ENCODE peak calls at places on chromosomes 13 and 19, in seven cellular contexts. One of them, this sample, is unnamed.

GRCh38 chr19:33295621-33296472 is 6.5 kb downstream of the CEBPA start:
- DNase-seq in neural crest cell: no peak
- DNase-seq in CD8-positive, alpha-beta T cell: no peak
- DNase-seq in choroid plexus epithelial cell: no peak
- DNase-seq in mucosa of descending colon: peak; percentile 11
- DNase-seq in stomach: no peak
- DNase-seq in fibroblast of mammary gland: no peak
- DNase-seq in this sample: no peak

GRCh38 chr13:67574320-67575233 is 344.4 kb upstream of the PCDH9 start:
- DNase-seq in neural crest cell: no peak
- DNase-seq in CD8-positive, alpha-beta T cell: no peak
- DNase-seq in choroid plexus epithelial cell: peak; percentile 85
- DNase-seq in mucosa of descending colon: no peak
- DNase-seq in stomach: no peak
- DNase-seq in fibroblast of mammary gland: peak; percentile 26
- DNase-seq in this sample: peak; percentile 51

GRCh38 chr13:90321281-90321931 is 1026.1 kb upstream of the MIR17HG start:
- DNase-seq in neural crest cell: no peak
- DNase-seq in CD8-positive, alpha-beta T cell: no peak
- DNase-seq in choroid plexus epithelial cell: no peak
- DNase-seq in mucosa of descending colon: no peak
- DNase-seq in stomach: no peak
- DNase-seq in fibroblast of mammary gland: no peak
- DNase-seq in this sample: no peak

GRCh38 chr19:516884-517424 is 9.7 kb downstream of the TPGS1 start:
- DNase-seq in neural crest cell: no peak
- DNase-seq in CD8-positive, alpha-beta T cell: no peak
- DNase-seq in choroid plexus epithelial cell: no peak
- DNase-seq in mucosa of descending colon: no peak
- DNase-seq in stomach: no peak
- DNase-seq in fibroblast of mammary gland: no peak
- DNase-seq in this sample: no peak

GRCh38 chr19:3589949-3590348 is 4.7 kb downstream of the GIPC3 start:
- DNase-seq in neural crest cell: no peak
- DNase-seq in CD8-positive, alpha-beta T cell: no peak
- DNase-seq in choroid plexus epithelial cell: no peak
- DNase-seq in mucosa of descending colon: no peak
- DNase-seq in stomach: no peak
- DNase-seq in fibroblast of mammary gland: no peak
- DNase-seq in this sample: no peak

GRCh38 chr19:42191855-42192254 is 25.6 kb downstream of the DEDD2 start:
- DNase-seq in neural crest cell: no peak
- DNase-seq in CD8-positive, alpha-beta T cell: no peak
- DNase-seq in choroid plexus epithelial cell: peak; percentile 58
- DNase-seq in mucosa of descending colon: no peak
- DNase-seq in stomach: peak; percentile 61
- DNase-seq in fibroblast of mammary gland: peak; percentile 93
- DNase-seq in this sample: peak; percentile 96

GRCh38 chr13:51714663-51715168 is 89.2 kb downstream of the DHRS12 start:
- DNase-seq in neural crest cell: no peak
- DNase-seq in CD8-positive, alpha-beta T cell: no peak
- DNase-seq in choroid plexus epithelial cell: peak; percentile 65
- DNase-seq in mucosa of descending colon: no peak
- DNase-seq in stomach: no peak
- DNase-seq in fibroblast of mammary gland: peak; percentile 73
- DNase-seq in this sample: peak; percentile 82

GRCh38 chr19:34667349-34668076 is 9.4 kb downstream of the SCGB2B2 start:
- DNase-seq in neural crest cell: no peak
- DNase-seq in CD8-positive, alpha-beta T cell: no peak
- DNase-seq in choroid plexus epithelial cell: peak; percentile 47
- DNase-seq in mucosa of descending colon: no peak
- DNase-seq in stomach: no peak
- DNase-seq in fibroblast of mammary gland: peak; percentile 15
- DNase-seq in this sample: peak; percentile 4

GRCh38 chr13:24670927-24671326 is 9.3 kb upstream of the ATP12A start:
- DNase-seq in neural crest cell: no peak
- DNase-seq in CD8-positive, alpha-beta T cell: no peak
- DNase-seq in choroid plexus epithelial cell: peak; percentile 20
- DNase-seq in mucosa of descending colon: peak; percentile 55
- DNase-seq in stomach: no peak
- DNase-seq in fibroblast of mammary gland: no peak
- DNase-seq in this sample: peak; percentile 54

GRCh38 chr19:7471696-7472620 is 16.9 kb downstream of the PEX11G start:
- DNase-seq in neural crest cell: no peak
- DNase-seq in CD8-positive, alpha-beta T cell: no peak
- DNase-seq in choroid plexus epithelial cell: peak; percentile 66
- DNase-seq in mucosa of descending colon: no peak
- DNase-seq in stomach: no peak
- DNase-seq in fibroblast of mammary gland: no peak
- DNase-seq in this sample: no peak

GRCh38 chr13:33917135-33917534 is 99.2 kb downstream of the RFC3 start:
- DNase-seq in neural crest cell: no peak
- DNase-seq in CD8-positive, alpha-beta T cell: no peak
- DNase-seq in choroid plexus epithelial cell: no peak
- DNase-seq in mucosa of descending colon: no peak
- DNase-seq in stomach: no peak
- DNase-seq in fibroblast of mammary gland: no peak
- DNase-seq in this sample: no peak

GRCh38 chr19:4373601-4374441 is 26.5 kb downstream of the SH3GL1 start:
- DNase-seq in neural crest cell: no peak
- DNase-seq in CD8-positive, alpha-beta T cell: no peak
- DNase-seq in choroid plexus epithelial cell: no peak
- DNase-seq in mucosa of descending colon: no peak
- DNase-seq in stomach: no peak
- DNase-seq in fibroblast of mammary gland: peak; percentile 50
- DNase-seq in this sample: no peak

GRCh38 chr19:45571457-45572220 is 13.0 kb downstream of the OPA3 start:
- DNase-seq in neural crest cell: no peak
- DNase-seq in CD8-positive, alpha-beta T cell: no peak
- DNase-seq in choroid plexus epithelial cell: no peak
- DNase-seq in mucosa of descending colon: no peak
- DNase-seq in stomach: no peak
- DNase-seq in fibroblast of mammary gland: no peak
- DNase-seq in this sample: no peak

GRCh38 chr13:37598572-37598971 is at the start of gene POSTN:
- DNase-seq in neural crest cell: no peak
- DNase-seq in CD8-positive, alpha-beta T cell: no peak
- DNase-seq in choroid plexus epithelial cell: peak; percentile 81
- DNase-seq in mucosa of descending colon: no peak
- DNase-seq in stomach: no peak
- DNase-seq in fibroblast of mammary gland: peak; percentile 49
- DNase-seq in this sample: no peak

DNA sequence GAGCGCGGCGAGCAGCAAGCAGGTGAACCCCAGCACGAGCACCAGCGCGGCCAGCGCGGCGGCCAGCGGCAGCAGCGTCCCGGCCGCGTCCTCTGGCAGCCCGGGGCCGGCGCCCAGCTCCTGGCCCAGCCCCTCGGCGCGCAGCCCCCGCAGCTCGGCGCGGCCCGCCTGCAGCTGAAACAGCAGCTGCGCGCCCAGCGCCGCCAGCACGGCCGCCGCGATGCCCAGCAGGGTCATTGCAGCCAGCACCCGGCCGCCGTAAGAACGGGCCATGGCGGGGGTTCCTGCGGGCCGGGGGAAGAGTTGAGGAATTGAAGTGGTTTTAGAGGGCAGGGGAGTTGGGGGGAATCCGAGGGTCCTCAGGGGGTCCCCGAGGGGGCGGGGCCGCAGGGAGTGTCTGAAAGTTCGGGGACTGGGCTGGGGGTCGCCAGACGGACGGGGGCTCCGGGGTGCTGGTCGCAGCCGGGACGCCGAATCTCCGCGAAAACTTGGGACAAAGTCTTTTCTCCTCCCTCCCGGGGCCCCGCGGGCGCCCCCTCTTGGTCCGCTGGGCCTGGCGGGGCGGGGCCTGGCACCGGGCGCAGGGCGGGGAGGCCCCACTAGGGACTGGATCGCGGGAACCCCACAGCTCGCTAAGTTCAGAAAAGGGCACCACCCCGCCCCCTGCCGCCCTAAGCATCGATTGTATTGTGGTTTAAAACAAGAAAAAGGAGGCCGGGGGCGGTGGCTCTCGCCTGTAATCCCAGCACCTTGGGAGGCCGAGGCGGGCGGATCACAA is at the start of gene TMEM221:
- DNase-seq in neural crest cell: peak; percentile 58
- DNase-seq in CD8-positive, alpha-beta T cell: peak; percentile 65
- DNase-seq in choroid plexus epithelial cell: no peak
- DNase-seq in mucosa of descending colon: peak; percentile 65
- DNase-seq in stomach: peak; percentile 47
- DNase-seq in fibroblast of mammary gland: no peak
- DNase-seq in this sample: peak; percentile 54
- TF ChIP-seq CTCF in neural crest cell: peak; percentile 64
- TF ChIP-seq CTCF in CD8-positive, alpha-beta T cell: peak; percentile 61
- TF ChIP-seq CTCF in choroid plexus epithelial cell: peak; percentile 50
- TF ChIP-seq CTCF in mucosa of descending colon: peak; percentile 22
- TF ChIP-seq CTCF in stomach: peak; percentile 24
- TF ChIP-seq CTCF in fibroblast of mammary gland: peak; percentile 35
- TF ChIP-seq CTCF in this sample: peak; percentile 66

DNA sequence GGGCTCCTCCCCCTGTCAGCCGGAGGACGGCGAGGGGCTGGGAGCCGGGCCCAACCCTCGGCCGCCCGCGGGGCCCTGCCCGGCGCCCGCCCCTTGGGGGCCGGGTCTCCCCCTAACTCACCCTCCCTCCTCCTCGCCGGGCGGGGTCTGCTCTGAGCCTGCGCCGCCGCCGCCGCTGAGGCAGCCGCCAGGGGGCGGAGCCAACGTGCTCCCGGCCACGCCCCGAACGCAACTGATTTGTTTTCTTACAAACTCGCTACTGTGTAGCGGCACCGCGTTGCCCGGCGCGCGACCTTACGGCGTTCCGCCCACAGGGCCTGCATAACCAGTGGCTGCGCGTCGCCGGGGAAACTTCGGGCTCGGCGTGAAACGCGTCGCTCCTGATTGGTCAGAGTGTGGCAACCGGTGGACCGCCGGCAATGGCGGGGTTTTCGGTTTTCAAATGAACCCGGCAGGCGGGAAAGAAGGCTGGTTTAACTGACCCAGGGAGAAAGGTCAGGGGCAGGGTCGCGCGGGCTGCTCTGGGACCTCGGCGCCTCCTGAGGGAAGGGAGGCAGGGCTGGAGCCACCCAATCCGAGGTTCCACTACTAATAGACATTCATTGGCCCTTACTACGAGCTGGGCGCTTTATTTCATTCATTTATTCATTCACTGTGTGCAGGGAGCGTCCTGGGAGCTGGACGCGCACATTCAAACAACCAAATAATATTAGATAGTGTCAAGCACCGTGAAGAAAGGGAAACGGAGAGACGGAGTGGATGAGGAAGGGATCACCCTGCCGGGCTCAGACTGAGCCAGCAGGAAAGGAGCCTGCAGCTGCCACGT is at the start of gene CDKN2D:
- DNase-seq in neural crest cell: peak; percentile 100
- DNase-seq in CD8-positive, alpha-beta T cell: peak; percentile 100
- DNase-seq in choroid plexus epithelial cell: peak; percentile 100
- DNase-seq in mucosa of descending colon: peak; percentile 100
- DNase-seq in stomach: peak; percentile 100
- DNase-seq in fibroblast of mammary gland: peak; percentile 99
- DNase-seq in this sample: peak; percentile 100
- TF ChIP-seq CTCF in neural crest cell: peak; percentile 33
- TF ChIP-seq CTCF in CD8-positive, alpha-beta T cell: no peak
- TF ChIP-seq CTCF in choroid plexus epithelial cell: no peak
- TF ChIP-seq CTCF in mucosa of descending colon: peak; percentile 34
- TF ChIP-seq CTCF in stomach: peak; percentile 68
- TF ChIP-seq CTCF in fibroblast of mammary gland: no peak
- TF ChIP-seq CTCF in this sample: no peak

GRCh38 chr19:49701271-49701786 is 10.4 kb downstream of the CPT1C start:
- DNase-seq in neural crest cell: no peak
- DNase-seq in CD8-positive, alpha-beta T cell: no peak
- DNase-seq in choroid plexus epithelial cell: no peak
- DNase-seq in mucosa of descending colon: no peak
- DNase-seq in stomach: no peak
- DNase-seq in fibroblast of mammary gland: no peak
- DNase-seq in this sample: no peak
- TF ChIP-seq CTCF in neural crest cell: no peak
- TF ChIP-seq CTCF in CD8-positive, alpha-beta T cell: no peak
- TF ChIP-seq CTCF in choroid plexus epithelial cell: no peak
- TF ChIP-seq CTCF in mucosa of descending colon: no peak
- TF ChIP-seq CTCF in stomach: no peak
- TF ChIP-seq CTCF in fibroblast of mammary gland: no peak
- TF ChIP-seq CTCF in this sample: no peak

GRCh38 chr19:13023666-13024065 is 28.4 kb downstream of the NFIX start:
- DNase-seq in neural crest cell: no peak
- DNase-seq in CD8-positive, alpha-beta T cell: no peak
- DNase-seq in choroid plexus epithelial cell: no peak
- DNase-seq in mucosa of descending colon: no peak
- DNase-seq in stomach: no peak
- DNase-seq in fibroblast of mammary gland: no peak
- DNase-seq in this sample: peak; percentile 28

GRCh38 chr19:13024126-13024957 is 29.1 kb downstream of the NFIX start:
- DNase-seq in neural crest cell: no peak
- DNase-seq in CD8-positive, alpha-beta T cell: no peak
- DNase-seq in choroid plexus epithelial cell: peak; percentile 30
- DNase-seq in mucosa of descending colon: peak; percentile 57
- DNase-seq in stomach: no peak
- DNase-seq in fibroblast of mammary gland: no peak
- DNase-seq in this sample: peak; percentile 55

GRCh38 chr19:13022111-13022858 is 27.0 kb downstream of the NFIX start:
- DNase-seq in neural crest cell: no peak
- DNase-seq in CD8-positive, alpha-beta T cell: no peak
- DNase-seq in choroid plexus epithelial cell: no peak
- DNase-seq in mucosa of descending colon: no peak
- DNase-seq in stomach: no peak
- DNase-seq in fibroblast of mammary gland: peak; percentile 65
- DNase-seq in this sample: no peak

GRCh38 chr19:13024958-13025653 is 29.8 kb downstream of the NFIX start:
- DNase-seq in neural crest cell: no peak
- DNase-seq in CD8-positive, alpha-beta T cell: no peak
- DNase-seq in choroid plexus epithelial cell: no peak
- DNase-seq in mucosa of descending colon: peak; percentile 68
- DNase-seq in stomach: no peak
- DNase-seq in fibroblast of mammary gland: no peak
- DNase-seq in this sample: peak; percentile 66

DNA sequence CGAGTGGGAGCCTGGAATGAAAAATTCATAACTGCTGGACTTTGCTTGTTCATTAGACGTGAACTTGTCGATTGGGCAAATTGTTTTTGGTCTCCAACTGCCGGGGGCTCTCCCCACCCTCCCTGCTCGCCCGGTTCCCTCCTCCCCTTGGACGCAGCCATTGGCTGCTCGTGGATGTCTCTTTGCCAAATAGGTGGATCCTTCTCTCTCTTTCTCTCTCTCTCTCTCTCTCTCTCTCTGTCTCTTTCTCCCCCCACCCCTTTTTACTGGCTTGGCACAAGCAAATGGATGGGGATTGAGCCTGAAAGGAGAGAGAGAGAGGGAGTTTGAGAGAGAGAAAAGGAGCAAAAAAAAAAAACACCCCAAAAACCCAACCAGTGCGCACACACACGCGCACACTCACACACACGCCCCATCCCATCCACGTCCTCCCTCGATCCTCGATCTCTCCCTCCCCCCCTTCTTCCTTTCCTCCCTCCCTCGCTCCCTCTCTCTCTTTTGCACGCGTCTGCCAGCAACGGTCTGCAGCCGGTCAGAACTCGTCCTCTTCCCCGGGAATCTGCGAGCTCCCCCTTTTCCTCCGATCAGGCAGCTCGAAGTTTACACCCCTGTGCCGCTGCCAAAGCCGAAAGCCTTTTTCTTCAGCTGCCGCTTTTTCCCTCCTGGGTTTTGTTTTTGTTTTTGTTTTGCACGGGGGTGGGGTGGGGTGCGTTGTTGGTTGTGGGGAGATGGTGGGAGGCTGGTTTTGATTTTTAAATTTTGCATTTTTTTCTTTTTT is 27.8 kb downstream of the NFIX start:
- DNase-seq in neural crest cell: no peak
- DNase-seq in CD8-positive, alpha-beta T cell: no peak
- DNase-seq in choroid plexus epithelial cell: peak; percentile 93
- DNase-seq in mucosa of descending colon: peak; percentile 76
- DNase-seq in stomach: peak; percentile 68
- DNase-seq in fibroblast of mammary gland: peak; percentile 97
- DNase-seq in this sample: peak; percentile 94
- TF ChIP-seq CTCF in neural crest cell: no peak
- TF ChIP-seq CTCF in CD8-positive, alpha-beta T cell: no peak
- TF ChIP-seq CTCF in choroid plexus epithelial cell: no peak
- TF ChIP-seq CTCF in mucosa of descending colon: no peak
- TF ChIP-seq CTCF in stomach: no peak
- TF ChIP-seq CTCF in fibroblast of mammary gland: no peak
- TF ChIP-seq CTCF in this sample: no peak